ENCODE peak calls at places on chromosomes 6 and 20, in six cellular contexts. E is cardiac fibroblast; A is CD8-positive, alpha-beta T cell; W is activated naive CD8-positive, alpha-beta T cell treated with anti-CD3 and anti-CD28 coated beads, Interleukin-2, amount 50 U/mL, for 24 hours; V is heart right ventricle; O is AG08396. M is an unnamed sample.

GRCh38 chr20:63829943-63830820 is 882 bp downstream of the ZBTB46 start:
- DNase-seq in E (no peak), A (no peak), W (no peak), V (no peak), O (peak; percentile 61), M (no peak)

GRCh38 chr6:1679691-1680068 is 70.0 kb downstream of the FOXC1 start:
- DNase-seq in E (peak; percentile 20), A (no peak), W (no peak), V (no peak), O (no peak), M (no peak)

GRCh38 chr6:135909737-135910387 is 58.4 kb downstream of the PDE7B start:
- DNase-seq in E (peak; percentile 71), A (peak; percentile 59), W (peak; percentile 55), V (no peak), O (peak; percentile 15), M (peak; percentile 54)

GRCh38 chr20:38357653-38358207 is 11.4 kb downstream of the LBP start:
- DNase-seq in E (no peak), A (no peak), W (peak; percentile 7), V (no peak), O (no peak), M (peak; percentile 29)

GRCh38 chr6:108581932-108582500 is 21.3 kb downstream of the FOXO3 start:
- DNase-seq in E (peak; percentile 62), A (no peak), W (no peak), V (no peak), O (no peak), M (peak; percentile 66)

GRCh38 chr6:27188885-27189418 is 58.5 kb upstream of the PRSS16 start:
- DNase-seq in E (peak; percentile 88), A (peak; percentile 53), W (peak; percentile 54), V (no peak), O (peak; percentile 68), M (peak; percentile 77)

GRCh38 chr6:163137036-163137435 is 277.5 kb upstream of the QKI start:
- DNase-seq in E (no peak), A (no peak), W (no peak), V (no peak), O (no peak), M (no peak)

GRCh38 chr6:112251170-112251945 is 3.0 kb downstream of the LAMA4 start:
- DNase-seq in E (peak; percentile 75), A (no peak), W (no peak), V (peak; percentile 23), O (no peak), M (peak; percentile 64)

GRCh38 chr6:15901141-15902115 is 227.5 kb upstream of the MYLIP start:
- DNase-seq in E (no peak), A (no peak), W (peak; percentile 33), V (no peak), O (no peak), M (peak; percentile 17)

GRCh38 chr6:99282479-99283062 is 66.9 kb downstream of the FAXC start:
- DNase-seq in E (peak; percentile 36), A (no peak), W (no peak), V (no peak), O (peak; percentile 16), M (peak; percentile 21)

GRCh38 chr6:83517500-83517899 is 5.2 kb downstream of the PRSS35 start:
- DNase-seq in E (no peak), A (no peak), W (no peak), V (no peak), O (no peak), M (peak; percentile 7)

GRCh38 chr20:57594092-57594911 is 25.9 kb downstream of the ZBP1 start:
- DNase-seq in E (peak; percentile 42), A (peak; percentile 49), W (peak; percentile 66), V (peak; percentile 61), O (peak; percentile 81), M (peak; percentile 8)

GRCh38 chr20:62211769-62212288 is 8.2 kb downstream of the HRH3 start:
- DNase-seq in E (no peak), A (no peak), W (no peak), V (peak; percentile 1), O (no peak), M (no peak)

GRCh38 chr6:139545474-139546116 is 171.1 kb upstream of the CITED2 start:
- DNase-seq in E (no peak), A (no peak), W (no peak), V (no peak), O (no peak), M (peak; percentile 36)

GRCh38 chr20:50056951-50057403 is 56.0 kb downstream of the UBE2V1 start:
- DNase-seq in E (no peak), A (no peak), W (no peak), V (no peak), O (no peak), M (no peak)

M was measured in amniotic epithelial cell.